ENCODE peak calls at places on chromosomes 7 and 10, in six cellular contexts. G, I, L, S, R and X are unnamed samples.

GRCh38 chr7:41374150-41374848 is 328.6 kb downstream of the INHBA start:
- DNase-seq in L (no peak), S (no peak), G (no peak), I (no peak), R (no peak), X (no peak)

GRCh38 chr10:4241724-4242345 is 456.8 kb upstream of the KLF6 start:
- DNase-seq in S (peak; percentile 96), I (no peak), G (peak; percentile 100), L (no peak), R (no peak), X (peak; percentile 92)

GRCh38 chr10:116802876-116803275 is 46.4 kb upstream of the ENO4 start:
- DNase-seq in L (no peak), R (no peak), I (no peak), G (no peak), S (no peak), X (no peak)

GRCh38 chr7:27235387-27236052 is 7.1 kb upstream of the EVX1 start:
- DNase-seq in S (peak; percentile 23), I (no peak), G (no peak), L (peak; percentile 81), R (peak; percentile 73), X (peak; percentile 61)

GRCh38 chr7:146966274-146966673 is 849.7 kb downstream of the CNTNAP2 start:
- DNase-seq in S (no peak), G (no peak), L (no peak), I (no peak), R (no peak), X (no peak)

GRCh38 chr10:58570979-58571378 is 58.3 kb downstream of the BICC1 start:
- DNase-seq in R (no peak), S (no peak), L (no peak), G (no peak), I (no peak), X (no peak)

GRCh38 chr7:107170051-107170661 is 1.4 kb downstream of the HBP1 start:
- DNase-seq in L (no peak), S (no peak), R (no peak), G (no peak), I (no peak), X (no peak)

GRCh38 chr10:10500941-10501340 is 516.7 kb upstream of the CELF2 start:
- DNase-seq in I (no peak), R (no peak), L (no peak), S (no peak), G (peak; percentile 91), X (no peak)

GRCh38 chr10:79927111-79927828 is 21.6 kb downstream of the SFTPD start:
- DNase-seq in S (no peak), R (no peak), G (no peak), I (no peak), L (no peak), X (no peak)

GRCh38 chr7:151665363-151665762 is 145.7 kb upstream of the RHEB start:
- DNase-seq in L (no peak), R (no peak), G (peak; percentile 96), S (no peak), I (no peak), X (no peak)

GRCh38 chr10:119346063-119346835 is 138.9 kb downstream of the GRK5 start:
- DNase-seq in L (no peak), S (no peak), G (no peak), R (no peak), I (no peak), X (no peak)

GRCh38 chr7:157476654-157477549 is 140.1 kb downstream of the DNAJB6 start:
- DNase-seq in I (no peak), L (no peak), S (no peak), R (no peak), G (no peak), X (no peak)

GRCh38 chr10:22251751-22252285 is 34.0 kb upstream of the EBLN1 start:
- DNase-seq in S (peak; percentile 45), I (peak; percentile 78), R (peak; percentile 42), L (no peak), G (no peak), X (peak; percentile 50)

GRCh38 chr10:77919713-77920108 is 6.8 kb downstream of the DLG5 start:
- DNase-seq in R (peak; percentile 45), I (no peak), S (no peak), L (no peak), G (peak; percentile 90), X (peak; percentile 86)

GRCh38 chr10:24034571-24034970 is 174.4 kb upstream of the KIAA1217 start:
- DNase-seq in L (no peak), I (no peak), R (no peak), G (no peak), S (no peak), X (no peak)